ENCODE peak calls at places on chromosome 22, in nine cellular contexts. One of them, this sample, is unnamed.

GRCh38 chr22:19825904-19826618 is 28.6 kb downstream of the GNB1L start:
- DNase-seq in fibroblast of lung: no peak
- DNase-seq in H1: no peak
- DNase-seq in adipocyte: no peak
- DNase-seq in endodermal cell: peak
- DNase-seq in GM23248: no peak
- DNase-seq in K562: no peak
- DNase-seq in colonic mucosa: peak
- DNase-seq in kidney: no peak
- DNase-seq in this sample: no peak

GRCh38 chr22:22984967-22985366 is 85.4 kb upstream of the GNAZ start:
- DNase-seq in fibroblast of lung: no peak
- DNase-seq in H1: no peak
- DNase-seq in adipocyte: no peak
- DNase-seq in endodermal cell: no peak
- DNase-seq in GM23248: no peak
- DNase-seq in K562: no peak
- DNase-seq in colonic mucosa: no peak
- DNase-seq in kidney: no peak
- DNase-seq in this sample: no peak

GRCh38 chr22:21000987-21001600 is 824 bp downstream of the THAP7 start:
- DNase-seq in fibroblast of lung: peak
- DNase-seq in H1: no peak
- DNase-seq in adipocyte: no peak
- DNase-seq in endodermal cell: no peak
- DNase-seq in GM23248: no peak
- DNase-seq in K562: no peak
- DNase-seq in colonic mucosa: no peak
- DNase-seq in kidney: no peak
- DNase-seq in this sample: no peak

GRCh38 chr22:36663581-36663980 is 40.0 kb downstream of the CACNG2 start:
- DNase-seq in fibroblast of lung: no peak
- DNase-seq in H1: no peak
- DNase-seq in adipocyte: no peak
- DNase-seq in endodermal cell: no peak
- DNase-seq in GM23248: no peak
- DNase-seq in K562: no peak
- DNase-seq in colonic mucosa: no peak
- DNase-seq in kidney: no peak
- DNase-seq in this sample: no peak

GRCh38 chr22:50703726-50704509 is 31.3 kb downstream of the SHANK3 start:
- DNase-seq in fibroblast of lung: no peak
- DNase-seq in H1: no peak
- DNase-seq in adipocyte: no peak
- DNase-seq in endodermal cell: peak
- DNase-seq in GM23248: no peak
- DNase-seq in K562: no peak
- DNase-seq in colonic mucosa: no peak
- DNase-seq in kidney: peak
- DNase-seq in this sample: no peak

GRCh38 chr22:44201556-44202129 is 20.9 kb downstream of the PARVG start:
- DNase-seq in fibroblast of lung: no peak
- DNase-seq in H1: no peak
- DNase-seq in adipocyte: no peak
- DNase-seq in endodermal cell: no peak
- DNase-seq in GM23248: no peak
- DNase-seq in K562: no peak
- DNase-seq in colonic mucosa: no peak
- DNase-seq in kidney: peak
- DNase-seq in this sample: no peak

GRCh38 chr22:34116126-34116525 is 195.8 kb upstream of the LARGE1 start:
- DNase-seq in fibroblast of lung: no peak
- DNase-seq in H1: no peak
- DNase-seq in adipocyte: no peak
- DNase-seq in endodermal cell: no peak
- DNase-seq in GM23248: no peak
- DNase-seq in K562: no peak
- DNase-seq in colonic mucosa: no peak
- DNase-seq in kidney: no peak
- DNase-seq in this sample: no peak

GRCh38 chr22:27108425-27109114 is 451.2 kb downstream of the MIAT start:
- DNase-seq in fibroblast of lung: no peak
- DNase-seq in H1: no peak
- DNase-seq in adipocyte: no peak
- DNase-seq in endodermal cell: no peak
- DNase-seq in GM23248: no peak
- DNase-seq in K562: no peak
- DNase-seq in colonic mucosa: no peak
- DNase-seq in kidney: peak
- DNase-seq in this sample: peak

GRCh38 chr22:19233189-19233661 is 54.7 kb upstream of the SLC25A1 start:
- DNase-seq in fibroblast of lung: no peak
- DNase-seq in H1: no peak
- DNase-seq in adipocyte: no peak
- DNase-seq in endodermal cell: no peak
- DNase-seq in GM23248: no peak
- DNase-seq in K562: no peak
- DNase-seq in colonic mucosa: no peak
- DNase-seq in kidney: no peak
- DNase-seq in this sample: no peak

GRCh38 chr22:36386351-36386899 is 1.3 kb downstream of the MYH9 start:
- DNase-seq in fibroblast of lung: no peak
- DNase-seq in H1: no peak
- DNase-seq in adipocyte: peak
- DNase-seq in endodermal cell: no peak
- DNase-seq in GM23248: peak
- DNase-seq in K562: no peak
- DNase-seq in colonic mucosa: peak
- DNase-seq in kidney: peak
- DNase-seq in this sample: no peak

GRCh38 chr22:50162391-50162956 is 8.1 kb upstream of the PANX2 start:
- DNase-seq in fibroblast of lung: no peak
- DNase-seq in H1: no peak
- DNase-seq in adipocyte: no peak
- DNase-seq in endodermal cell: no peak
- DNase-seq in GM23248: no peak
- DNase-seq in K562: no peak
- DNase-seq in colonic mucosa: no peak
- DNase-seq in kidney: no peak
- DNase-seq in this sample: no peak

GRCh38 chr22:39229075-39229474 is 15.7 kb downstream of the PDGFB start:
- DNase-seq in fibroblast of lung: no peak
- DNase-seq in H1: no peak
- DNase-seq in adipocyte: no peak
- DNase-seq in endodermal cell: no peak
- DNase-seq in GM23248: no peak
- DNase-seq in K562: no peak
- DNase-seq in colonic mucosa: no peak
- DNase-seq in kidney: no peak
- DNase-seq in this sample: no peak

GRCh38 chr22:34430386-34430785 is 510.1 kb upstream of the LARGE1 start:
- DNase-seq in fibroblast of lung: no peak
- DNase-seq in H1: no peak
- DNase-seq in adipocyte: no peak
- DNase-seq in endodermal cell: no peak
- DNase-seq in GM23248: no peak
- DNase-seq in K562: no peak
- DNase-seq in colonic mucosa: no peak
- DNase-seq in kidney: no peak
- DNase-seq in this sample: no peak

GRCh38 chr22:17366830-17367229 is 2.4 kb upstream of the CECR2 start:
- DNase-seq in fibroblast of lung: peak
- DNase-seq in H1: peak
- DNase-seq in adipocyte: no peak
- DNase-seq in endodermal cell: peak
- DNase-seq in GM23248: no peak
- DNase-seq in K562: peak
- DNase-seq in colonic mucosa: peak
- DNase-seq in kidney: no peak
- DNase-seq in this sample: no peak

GRCh38 chr22:43136255-43136654 is 6.9 kb downstream of the MCAT start:
- DNase-seq in fibroblast of lung: peak
- DNase-seq in H1: peak
- DNase-seq in adipocyte: peak
- DNase-seq in endodermal cell: peak
- DNase-seq in GM23248: peak
- DNase-seq in K562: peak
- DNase-seq in colonic mucosa: no peak
- DNase-seq in kidney: no peak
- DNase-seq in this sample: no peak

GRCh38 chr22:31635638-31636306 is 26.2 kb downstream of the PISD start:
- DNase-seq in fibroblast of lung: no peak
- DNase-seq in H1: no peak
- DNase-seq in adipocyte: no peak
- DNase-seq in endodermal cell: no peak
- DNase-seq in GM23248: no peak
- DNase-seq in K562: no peak
- DNase-seq in colonic mucosa: no peak
- DNase-seq in kidney: no peak
- DNase-seq in this sample: no peak

GRCh38 chr22:17786435-17787158 is 12.3 kb upstream of the BID start:
- DNase-seq in fibroblast of lung: peak
- DNase-seq in H1: no peak
- DNase-seq in adipocyte: no peak
- DNase-seq in endodermal cell: peak
- DNase-seq in GM23248: peak
- DNase-seq in K562: peak
- DNase-seq in colonic mucosa: no peak
- DNase-seq in kidney: peak
- DNase-seq in this sample: peak

GRCh38 chr22:49406879-49407587 is 420.6 kb downstream of the BRD1 start:
- DNase-seq in fibroblast of lung: no peak
- DNase-seq in H1: no peak
- DNase-seq in adipocyte: no peak
- DNase-seq in endodermal cell: no peak
- DNase-seq in GM23248: no peak
- DNase-seq in K562: no peak
- DNase-seq in colonic mucosa: no peak
- DNase-seq in kidney: no peak
- DNase-seq in this sample: no peak

GRCh38 chr22:35399114-35399677 is 744 bp upstream of the MCM5 start:
- DNase-seq in fibroblast of lung: no peak
- DNase-seq in H1: no peak
- DNase-seq in adipocyte: no peak
- DNase-seq in endodermal cell: peak
- DNase-seq in GM23248: peak
- DNase-seq in K562: no peak
- DNase-seq in colonic mucosa: no peak
- DNase-seq in kidney: peak
- DNase-seq in this sample: no peak

GRCh38 chr22:46578824-46579561 is 41.2 kb upstream of the GRAMD4 start:
- DNase-seq in fibroblast of lung: peak
- DNase-seq in H1: no peak
- DNase-seq in adipocyte: no peak
- DNase-seq in endodermal cell: peak
- DNase-seq in GM23248: peak
- DNase-seq in K562: no peak
- DNase-seq in colonic mucosa: peak
- DNase-seq in kidney: peak
- DNase-seq in this sample: no peak
- H3K9ac ChIP-seq in fibroblast of lung: no peak
- H3K9ac ChIP-seq in H1: no peak
- H3K9ac ChIP-seq in adipocyte: peak
- H3K9ac ChIP-seq in endodermal cell: peak
- H3K9ac ChIP-seq in GM23248: no peak
- H3K9ac ChIP-seq in K562: peak
- H3K9ac ChIP-seq in colonic mucosa: peak
- H3K9ac ChIP-seq in kidney: no peak
- H3K9ac ChIP-seq in this sample: no peak

DNA sequence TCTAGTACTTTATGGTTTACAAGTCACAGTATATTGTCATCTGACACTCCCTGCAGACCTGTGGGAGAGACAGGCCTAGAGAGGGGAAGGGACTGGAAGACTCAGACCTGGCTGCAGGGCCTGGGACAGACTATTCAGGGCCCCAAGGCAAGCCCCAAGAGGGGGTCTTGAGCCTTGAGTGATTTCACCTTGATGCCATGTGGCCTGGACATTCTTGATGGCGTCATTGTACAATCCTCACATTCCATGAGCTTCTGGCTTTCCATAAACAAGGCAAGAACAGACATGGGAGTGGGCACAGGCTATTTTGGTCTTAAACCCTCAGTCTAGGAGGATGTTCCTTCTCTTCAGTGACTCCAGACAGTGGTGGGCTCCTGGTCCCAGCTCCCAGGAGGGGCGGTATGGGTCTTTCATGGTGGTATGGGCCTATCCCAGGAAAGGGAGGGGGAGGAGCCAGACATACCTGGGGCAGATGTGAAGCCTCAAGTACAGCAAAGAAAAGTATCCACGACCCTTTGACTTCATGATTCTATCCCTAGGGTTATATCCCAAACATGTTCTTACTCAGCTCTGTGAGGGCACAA is 1.8 kb upstream of the TBC1D10A start:
- DNase-seq in fibroblast of lung: no peak
- DNase-seq in H1: no peak
- DNase-seq in adipocyte: no peak
- DNase-seq in endodermal cell: peak
- DNase-seq in GM23248: no peak
- DNase-seq in K562: no peak
- DNase-seq in colonic mucosa: no peak
- DNase-seq in kidney: no peak
- DNase-seq in this sample: no peak
- H3K9ac ChIP-seq in fibroblast of lung: no peak
- H3K9ac ChIP-seq in H1: no peak
- H3K9ac ChIP-seq in adipocyte: no peak
- H3K9ac ChIP-seq in endodermal cell: no peak
- H3K9ac ChIP-seq in GM23248: no peak
- H3K9ac ChIP-seq in K562: peak
- H3K9ac ChIP-seq in colonic mucosa: peak
- H3K9ac ChIP-seq in kidney: no peak
- H3K9ac ChIP-seq in this sample: no peak

DNA sequence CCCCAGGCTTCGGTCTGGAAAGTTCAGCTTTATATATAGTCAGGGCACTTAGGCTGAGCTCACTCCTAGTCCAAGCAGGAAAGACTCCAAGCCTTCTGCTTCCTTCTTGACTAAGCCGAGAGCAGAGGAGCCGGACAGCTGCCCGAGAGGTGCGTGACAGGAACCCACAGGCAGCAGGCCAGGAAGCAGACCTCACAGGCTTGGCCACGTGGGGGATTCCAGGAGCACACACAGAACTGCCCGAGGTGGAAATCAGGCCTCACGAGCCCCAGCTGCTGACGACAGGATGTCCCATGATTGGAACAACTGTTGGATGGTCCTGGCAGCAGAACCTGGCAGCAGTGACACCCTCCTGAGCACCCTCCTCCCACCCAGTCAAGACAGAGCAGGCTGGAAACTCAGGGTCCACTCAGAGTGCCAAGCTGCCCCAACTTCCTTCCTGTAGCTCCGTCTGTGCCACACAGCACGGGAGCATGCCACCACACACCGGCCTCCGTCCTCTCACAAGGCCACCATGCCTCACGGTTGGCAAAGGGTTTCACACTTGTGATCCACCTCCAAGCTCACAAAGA is 5.4 kb downstream of the PLA2G6 start:
- DNase-seq in fibroblast of lung: peak
- DNase-seq in H1: no peak
- DNase-seq in adipocyte: peak
- DNase-seq in endodermal cell: no peak
- DNase-seq in GM23248: peak
- DNase-seq in K562: no peak
- DNase-seq in colonic mucosa: no peak
- DNase-seq in kidney: peak
- DNase-seq in this sample: peak
- H3K9ac ChIP-seq in fibroblast of lung: no peak
- H3K9ac ChIP-seq in H1: no peak
- H3K9ac ChIP-seq in adipocyte: no peak
- H3K9ac ChIP-seq in endodermal cell: no peak
- H3K9ac ChIP-seq in GM23248: no peak
- H3K9ac ChIP-seq in K562: peak
- H3K9ac ChIP-seq in colonic mucosa: peak
- H3K9ac ChIP-seq in kidney: no peak
- H3K9ac ChIP-seq in this sample: peak

GRCh38 chr22:45226681-45227186 is 14.0 kb downstream of the KIAA0930 start:
- DNase-seq in fibroblast of lung: no peak
- DNase-seq in H1: no peak
- DNase-seq in adipocyte: no peak
- DNase-seq in endodermal cell: peak
- DNase-seq in GM23248: peak
- DNase-seq in K562: no peak
- DNase-seq in colonic mucosa: no peak
- DNase-seq in kidney: peak
- DNase-seq in this sample: no peak
- H3K9ac ChIP-seq in fibroblast of lung: no peak
- H3K9ac ChIP-seq in H1: no peak
- H3K9ac ChIP-seq in adipocyte: no peak
- H3K9ac ChIP-seq in endodermal cell: no peak
- H3K9ac ChIP-seq in GM23248: no peak
- H3K9ac ChIP-seq in K562: no peak
- H3K9ac ChIP-seq in colonic mucosa: no peak
- H3K9ac ChIP-seq in kidney: no peak
- H3K9ac ChIP-seq in this sample: no peak